ENCODE peak calls at places on chromosomes 3 and 15, in five cellular contexts. C is stimulated activated naive CD8-positive, alpha-beta T cell treated with anti-CD3 and anti-CD28 coated beads, Interleukin-15, Interleukin-2, amounts not matched to agents 100 U/mL and 50 U/mL, for 24 hours; E is foreskin fibroblast; U is stimulated activated CD8-positive, alpha-beta memory T cell treated with anti-CD3 and anti-CD28 coated beads, Interleukin-15, amount 100 ng/mL, for 4 hours; Q is hypothalamus. G is an unnamed sample.

GRCh38 chr3:156792945-156793344 is 33.2 kb upstream of the LEKR1 start:
- DNase-seq in U (no peak), E (no peak), C (no peak), Q (no peak), G (no peak)

GRCh38 chr3:78221300-78221699 is 1181.4 kb downstream of the ROBO2 start:
- DNase-seq in E (no peak), Q (no peak), U (no peak), C (no peak), G (no peak)

GRCh38 chr3:32456429-32457130 is 46.1 kb downstream of the CMTM6 start:
- DNase-seq in Q (no peak), C (peak; percentile 3), U (no peak), E (no peak), G (no peak)

GRCh38 chr3:183122257-183122932 is 23.1 kb upstream of the MCCC1 start:
- DNase-seq in Q (no peak), C (no peak), U (no peak), E (peak; percentile 79), G (no peak)

GRCh38 chr3:49531715-49532114 is 22.6 kb upstream of the BSN start:
- DNase-seq in Q (no peak), E (no peak), C (peak; percentile 32), U (no peak), G (no peak)

GRCh38 chr3:55000546-55000945 is 72.7 kb upstream of the LRTM1 start:
- DNase-seq in E (peak; percentile 93), C (no peak), Q (no peak), U (no peak), G (peak; percentile 86)

GRCh38 chr3:13710251-13710650 is 161.3 kb downstream of the FBLN2 start:
- DNase-seq in C (no peak), U (no peak), E (no peak), Q (no peak), G (no peak)

GRCh38 chr15:50880651-50881114 is 27.8 kb upstream of the AP4E1 start:
- DNase-seq in E (peak; percentile 85), Q (no peak), C (no peak), U (no peak), G (no peak)

GRCh38 chr3:158768881-158769518 is 32.9 kb upstream of the MFSD1 start:
- DNase-seq in U (no peak), Q (no peak), E (peak; percentile 93), C (no peak), G (no peak)

GRCh38 chr3:178810173-178810572 is 261.4 kb downstream of the ZMAT3 start:
- DNase-seq in E (no peak), C (no peak), Q (no peak), U (no peak), G (no peak)

GRCh38 chr15:93144477-93145270 is 55.7 kb upstream of the RGMA start:
- DNase-seq in Q (no peak), U (no peak), C (no peak), E (no peak), G (no peak)

GRCh38 chr3:123576119-123576518 is 8.7 kb downstream of the HACD2 start:
- DNase-seq in U (no peak), C (peak; percentile 31), E (peak; percentile 67), Q (no peak), G (no peak)

GRCh38 chr15:36407647-36408046 is 171.8 kb upstream of the CDIN1 start:
- DNase-seq in C (no peak), U (no peak), Q (no peak), E (peak; percentile 78), G (peak; percentile 18)

GRCh38 chr3:8567784-8568575 is 66.4 kb downstream of the LMCD1 start:
- DNase-seq in Q (no peak), C (no peak), E (no peak), U (no peak), G (no peak)

GRCh38 chr15:90872481-90873184 is 4.2 kb downstream of the FURIN start:
- DNase-seq in U (no peak), Q (no peak), C (peak; percentile 72), E (peak; percentile 83), G (no peak)

GRCh38 chr3:132325103-132325606 is 7.9 kb downstream of the ACP3 start:
- DNase-seq in U (no peak), E (no peak), C (no peak), Q (no peak), G (no peak)

GRCh38 chr3:48565591-48566400 is 2.2 kb upstream of the UCN2 start:
- DNase-seq in U (no peak), E (peak; percentile 87), Q (no peak), C (peak; percentile 41), G (no peak)

G was measured in DMS 273 treated with DMSO at 0.1 percent for 48 hours.